ENCODE peak calls at places on chromosomes 12 and 14, in five cellular contexts. F is body of pancreas, U is IMR-90, G is stomach, Q is A549. N is an unnamed sample. For H3K4me1, the result is how much of the 10 kb centered on the place peaks cover.

GRCh38 chr14:35384386-35385041 is 20.0 kb downstream of the NFKBIA start:
- DNase-seq in F (peak), U (peak), G (no peak), Q (no peak), N (peak)

GRCh38 chr14:103594265-103594664 is 31.5 kb downstream of the COA8 start:
- DNase-seq in F (peak), U (peak), G (no peak), Q (no peak), N (no peak)

GRCh38 chr12:116537149-116537904 is 21.9 kb upstream of the MAP1LC3B2 start:
- DNase-seq in F (no peak), U (no peak), G (no peak), Q (no peak), N (no peak)

GRCh38 chr14:102949062-102949800 is 26.8 kb downstream of the AMN start:
- DNase-seq in F (no peak), U (peak), G (no peak), Q (no peak), N (no peak)

GRCh38 chr12:3529281-3529680 is 38.3 kb downstream of the PRMT8 start:
- DNase-seq in F (no peak), U (no peak), G (no peak), Q (no peak), N (no peak)

GRCh38 chr12:67155863-67156262 is 113.3 kb upstream of the CAND1 start:
- DNase-seq in F (no peak), U (peak), G (no peak), Q (no peak), N (peak)

GRCh38 chr14:69261761-69262331 is 1.9 kb downstream of the GALNT16 start:
- DNase-seq in F (no peak), U (peak), G (no peak), Q (no peak), N (no peak)

GRCh38 chr12:31245822-31246469 is 80.0 kb downstream of the SINHCAF start:
- DNase-seq in F (peak), U (no peak), G (no peak), Q (no peak), N (no peak)

GRCh38 chr12:131267576-131267975 is 313.9 kb downstream of the ADGRD1 start:
- DNase-seq in F (no peak), U (no peak), G (no peak), Q (no peak), N (no peak)

GRCh38 chr14:67798731-67799130 is 17.7 kb downstream of the ZFYVE26 start:
- DNase-seq in F (no peak), U (no peak), G (no peak), Q (no peak), N (no peak)

GRCh38 chr12:63319386-63319785 is 168.4 kb upstream of the AVPR1A start:
- DNase-seq in F (no peak), U (no peak), G (no peak), Q (peak), N (no peak)

GRCh38 chr14:103186241-103186835 is 63.1 kb downstream of the TNFAIP2 start:
- DNase-seq in F (no peak), U (no peak), G (no peak), Q (no peak), N (no peak)

GRCh38 chr12:62816624-62817023 is 118.3 kb downstream of the PPM1H start:
- DNase-seq in F (no peak), U (no peak), G (no peak), Q (no peak), N (no peak)

GRCh38 chr14:56703947-56704346 is 106.3 kb downstream of the OTX2 start:
- DNase-seq in F (no peak), U (no peak), G (no peak), Q (no peak), N (no peak)

GRCh38 chr14:88013750-88014349 is 8.9 kb downstream of the GPR65 start:
- DNase-seq in F (peak), U (peak), G (peak), Q (peak), N (peak)

GRCh38 chr12:29518407-29518806 is 20.9 kb upstream of the OVCH1 start:
- DNase-seq in F (no peak), U (no peak), G (no peak), Q (no peak), N (no peak)

GRCh38 chr12:105676694-105677093 is 346.2 kb downstream of the C12orf75 start:
- DNase-seq in F (peak), U (no peak), G (peak), Q (no peak), N (no peak)

GRCh38 chr12:94676011-94676709 is 25.8 kb upstream of the TMCC3 start:
- DNase-seq in F (peak), U (no peak), G (peak), Q (no peak), N (peak)

GRCh38 chr14:50875359-50876090 is 3.7 kb downstream of the ABHD12B start:
- DNase-seq in F (no peak), U (peak), G (no peak), Q (no peak), N (no peak)

GRCh38 chr14:101933209-101933608 is 31.2 kb upstream of the DYNC1H1 start:
- DNase-seq in F (no peak), U (no peak), G (no peak), Q (no peak), N (no peak)

GRCh38 chr12:116244001-116244400 is 33.5 kb downstream of the MED13L start:
- DNase-seq in F (peak), U (peak), G (no peak), Q (no peak), N (no peak)

DNA sequence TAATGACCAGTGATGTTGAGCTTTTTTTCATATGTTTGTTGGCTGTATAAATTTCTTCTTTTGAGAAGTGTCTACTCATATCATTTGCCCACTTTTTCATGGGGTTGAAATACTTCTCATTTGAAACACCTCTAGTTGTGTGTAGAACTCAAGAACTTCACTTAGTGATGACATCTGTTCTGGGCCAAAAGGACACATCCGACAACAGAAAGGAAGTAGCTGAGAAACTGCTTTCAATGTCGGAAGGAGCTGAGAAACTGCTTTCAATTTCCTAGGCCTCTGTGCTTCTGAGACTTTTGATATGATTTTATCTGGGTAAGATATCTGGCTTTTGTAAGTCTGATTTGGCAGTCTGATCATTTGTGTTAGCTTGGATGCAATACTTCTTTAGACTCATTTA is 635.3 kb downstream of the TMTC2 start:
- DNase-seq in F (no peak), U (no peak), G (no peak), Q (no peak), N (no peak)
- TF ChIP-seq CTCF in F (no peak), U (no peak), G (no peak), Q (no peak), N (no peak)

GRCh38 chr12:54412348-54412747 is 6.7 kb downstream of the ITGA5 start:
- DNase-seq in F (no peak), U (no peak), G (no peak), Q (no peak), N (no peak)
- H3K4me1 ChIP-seq in F (half or more), U (under half), G (half or more), Q (under half), N (half or more)

GRCh38 chr12:50112456-50113218 is 601 bp downstream of the COX14 start:
- DNase-seq in F (no peak), U (no peak), G (peak), Q (peak), N (no peak)
- TF ChIP-seq POLR2A in F (no peak), U (no peak), G (no peak), Q (no peak), N (no peak)

DNA sequence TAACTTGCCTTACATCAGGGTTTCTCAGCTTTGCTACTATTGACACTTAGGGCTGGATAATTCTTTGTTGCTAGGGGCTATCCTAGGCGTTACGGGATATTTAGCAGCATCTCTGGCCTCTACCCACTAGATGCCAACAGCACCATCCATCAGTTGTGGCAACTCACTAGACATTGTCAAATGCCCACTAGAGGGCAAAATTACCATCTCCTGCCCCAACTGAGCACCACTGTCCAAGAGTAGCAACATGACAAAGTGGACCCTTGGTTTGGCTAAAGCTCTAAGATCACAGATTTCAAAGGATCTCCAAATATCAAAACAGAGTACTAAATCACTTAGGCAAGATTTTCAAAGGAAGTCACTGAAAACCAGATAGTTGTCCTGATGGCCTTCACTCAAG is 251.7 kb upstream of the TBX3 start:
- DNase-seq in F (no peak), U (no peak), G (no peak), Q (no peak), N (no peak)
- TF ChIP-seq CTCF in F (no peak), U (no peak), G (no peak), Q (peak), N (peak)

GRCh38 chr12:6229224-6229748 is 29.1 kb downstream of the CD9 start:
- DNase-seq in F (peak), U (no peak), G (peak), Q (no peak), N (no peak)
- H3K4me1 ChIP-seq in F (half or more), U (under half), G (half or more), Q (under half), N (half or more)

DNA sequence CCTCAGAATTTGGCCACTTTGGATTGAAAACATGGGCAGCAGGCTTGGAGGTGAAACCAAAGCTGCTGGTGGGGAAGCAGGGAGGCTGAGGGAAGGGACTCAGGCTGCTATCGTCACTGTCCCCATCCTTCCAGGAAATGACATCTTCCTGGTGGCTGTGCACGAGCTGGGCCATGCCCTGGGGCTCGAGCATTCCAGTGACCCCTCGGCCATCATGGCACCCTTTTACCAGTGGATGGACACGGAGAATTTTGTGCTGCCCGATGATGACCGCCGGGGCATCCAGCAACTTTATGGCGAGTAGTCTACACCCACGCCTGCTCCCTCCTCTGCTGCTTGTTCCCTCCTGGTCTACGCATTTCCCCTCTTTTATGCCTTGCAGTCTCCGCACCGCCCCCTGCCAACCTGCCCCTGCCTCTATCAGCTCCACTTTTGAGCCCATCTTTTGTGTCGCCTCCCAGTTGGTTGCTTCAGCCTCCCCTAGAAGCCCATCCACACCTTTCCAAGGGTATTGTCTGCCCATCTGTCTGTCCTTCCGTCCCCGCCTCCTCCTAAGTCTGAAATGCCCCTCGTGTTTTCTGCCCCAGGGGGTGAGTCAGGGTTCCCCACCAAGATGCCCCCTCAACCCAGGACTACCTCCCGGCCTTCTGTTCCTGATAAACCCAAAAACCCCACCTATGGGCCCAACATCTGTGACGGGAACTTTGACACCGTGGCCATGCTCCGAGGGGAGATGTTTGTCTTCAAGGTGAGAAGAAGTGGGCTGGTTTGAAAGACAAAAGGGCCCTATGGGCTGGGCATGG is 6.9 kb downstream of the MMP14 start:
- DNase-seq in F (no peak), U (no peak), G (no peak), Q (no peak), N (no peak)
- TF ChIP-seq POLR2A in F (no peak), U (no peak), G (no peak), Q (no peak), N (no peak)